ENCODE peak calls at places on chromosomes 2 and 18, in seven cellular contexts. One of them, this sample, is unnamed.

GRCh38 chr2:25545899-25546298 is 127.5 kb downstream of the DTNB start:
- DNase-seq in adrenal gland: no peak
- DNase-seq in HFF-Myc: no peak
- DNase-seq in pancreas: no peak
- DNase-seq in fibroblast of villous mesenchyme: no peak
- DNase-seq in ovary: no peak
- DNase-seq in lower lobe of right lung: no peak
- DNase-seq in this sample: no peak

GRCh38 chr2:37488911-37489310 is 144.5 kb downstream of the QPCT start:
- DNase-seq in adrenal gland: no peak
- DNase-seq in HFF-Myc: no peak
- DNase-seq in pancreas: no peak
- DNase-seq in fibroblast of villous mesenchyme: no peak
- DNase-seq in ovary: no peak
- DNase-seq in lower lobe of right lung: no peak
- DNase-seq in this sample: no peak

GRCh38 chr2:241820625-241821384 is 11.8 kb downstream of the NEU4 start:
- DNase-seq in adrenal gland: no peak
- DNase-seq in HFF-Myc: no peak
- DNase-seq in pancreas: no peak
- DNase-seq in fibroblast of villous mesenchyme: no peak
- DNase-seq in ovary: no peak
- DNase-seq in lower lobe of right lung: peak
- DNase-seq in this sample: no peak

GRCh38 chr18:3234457-3234856 is 13.1 kb upstream of the MYL12A start:
- DNase-seq in adrenal gland: no peak
- DNase-seq in HFF-Myc: no peak
- DNase-seq in pancreas: no peak
- DNase-seq in fibroblast of villous mesenchyme: no peak
- DNase-seq in ovary: no peak
- DNase-seq in lower lobe of right lung: no peak
- DNase-seq in this sample: no peak

GRCh38 chr2:81260320-81260719 is 955.8 kb upstream of the LRRTM1 start:
- DNase-seq in adrenal gland: no peak
- DNase-seq in HFF-Myc: no peak
- DNase-seq in pancreas: no peak
- DNase-seq in fibroblast of villous mesenchyme: no peak
- DNase-seq in ovary: no peak
- DNase-seq in lower lobe of right lung: no peak
- DNase-seq in this sample: no peak

GRCh38 chr2:192070099-192070498 is 124.6 kb downstream of the TMEFF2 start:
- DNase-seq in adrenal gland: no peak
- DNase-seq in HFF-Myc: no peak
- DNase-seq in pancreas: no peak
- DNase-seq in fibroblast of villous mesenchyme: peak
- DNase-seq in ovary: no peak
- DNase-seq in lower lobe of right lung: no peak
- DNase-seq in this sample: no peak

GRCh38 chr2:192068966-192069365 is 125.8 kb downstream of the TMEFF2 start:
- DNase-seq in adrenal gland: no peak
- DNase-seq in HFF-Myc: no peak
- DNase-seq in pancreas: no peak
- DNase-seq in fibroblast of villous mesenchyme: no peak
- DNase-seq in ovary: no peak
- DNase-seq in lower lobe of right lung: no peak
- DNase-seq in this sample: no peak

GRCh38 chr2:38057651-38058410 is 18.1 kb downstream of the CYP1B1 start:
- DNase-seq in adrenal gland: no peak
- DNase-seq in HFF-Myc: no peak
- DNase-seq in pancreas: no peak
- DNase-seq in fibroblast of villous mesenchyme: no peak
- DNase-seq in ovary: no peak
- DNase-seq in lower lobe of right lung: no peak
- DNase-seq in this sample: no peak

GRCh38 chr18:48292229-48292628 is 117.0 kb downstream of the ZBTB7C start:
- DNase-seq in adrenal gland: peak
- DNase-seq in HFF-Myc: no peak
- DNase-seq in pancreas: no peak
- DNase-seq in fibroblast of villous mesenchyme: no peak
- DNase-seq in ovary: no peak
- DNase-seq in lower lobe of right lung: no peak
- DNase-seq in this sample: no peak

GRCh38 chr18:63677490-63678225 is 16.0 kb upstream of the SERPINB3 start:
- DNase-seq in adrenal gland: no peak
- DNase-seq in HFF-Myc: no peak
- DNase-seq in pancreas: no peak
- DNase-seq in fibroblast of villous mesenchyme: peak
- DNase-seq in ovary: no peak
- DNase-seq in lower lobe of right lung: no peak
- DNase-seq in this sample: no peak

GRCh38 chr18:49019446-49020045 is 68.8 kb upstream of the SMAD7 start:
- DNase-seq in adrenal gland: no peak
- DNase-seq in HFF-Myc: no peak
- DNase-seq in pancreas: peak
- DNase-seq in fibroblast of villous mesenchyme: no peak
- DNase-seq in ovary: no peak
- DNase-seq in lower lobe of right lung: no peak
- DNase-seq in this sample: no peak

GRCh38 chr2:192073878-192074277 is 120.9 kb downstream of the TMEFF2 start:
- DNase-seq in adrenal gland: no peak
- DNase-seq in HFF-Myc: no peak
- DNase-seq in pancreas: no peak
- DNase-seq in fibroblast of villous mesenchyme: no peak
- DNase-seq in ovary: no peak
- DNase-seq in lower lobe of right lung: no peak
- DNase-seq in this sample: no peak

GRCh38 chr18:79510046-79510685 is 114.4 kb downstream of the NFATC1 start:
- DNase-seq in adrenal gland: no peak
- DNase-seq in HFF-Myc: no peak
- DNase-seq in pancreas: no peak
- DNase-seq in fibroblast of villous mesenchyme: no peak
- DNase-seq in ovary: peak
- DNase-seq in lower lobe of right lung: peak
- DNase-seq in this sample: peak

GRCh38 chr2:6139916-6140315 is 447.7 kb downstream of the SOX11 start:
- DNase-seq in adrenal gland: no peak
- DNase-seq in HFF-Myc: no peak
- DNase-seq in pancreas: no peak
- DNase-seq in fibroblast of villous mesenchyme: no peak
- DNase-seq in ovary: no peak
- DNase-seq in lower lobe of right lung: no peak
- DNase-seq in this sample: no peak

GRCh38 chr2:31469648-31470047 is 55.1 kb upstream of the XDH start:
- DNase-seq in adrenal gland: no peak
- DNase-seq in HFF-Myc: no peak
- DNase-seq in pancreas: no peak
- DNase-seq in fibroblast of villous mesenchyme: no peak
- DNase-seq in ovary: no peak
- DNase-seq in lower lobe of right lung: no peak
- DNase-seq in this sample: no peak

GRCh38 chr18:62128157-62128556 is 58.7 kb downstream of the PIGN start:
- DNase-seq in adrenal gland: no peak
- DNase-seq in HFF-Myc: peak
- DNase-seq in pancreas: no peak
- DNase-seq in fibroblast of villous mesenchyme: peak
- DNase-seq in ovary: no peak
- DNase-seq in lower lobe of right lung: no peak
- DNase-seq in this sample: no peak

GRCh38 chr2:139684286-139684860 is 904.2 kb upstream of the NXPH2 start:
- DNase-seq in adrenal gland: no peak
- DNase-seq in HFF-Myc: no peak
- DNase-seq in pancreas: no peak
- DNase-seq in fibroblast of villous mesenchyme: no peak
- DNase-seq in ovary: no peak
- DNase-seq in lower lobe of right lung: no peak
- DNase-seq in this sample: no peak

GRCh38 chr2:240210198-240210965 is 69.9 kb upstream of the OTOS start:
- DNase-seq in adrenal gland: no peak
- DNase-seq in HFF-Myc: no peak
- DNase-seq in pancreas: no peak
- DNase-seq in fibroblast of villous mesenchyme: no peak
- DNase-seq in ovary: no peak
- DNase-seq in lower lobe of right lung: no peak
- DNase-seq in this sample: peak

GRCh38 chr18:56639094-56639361 is 636 bp upstream of the TXNL1 start:
- DNase-seq in adrenal gland: no peak
- DNase-seq in HFF-Myc: no peak
- DNase-seq in pancreas: no peak
- DNase-seq in fibroblast of villous mesenchyme: no peak
- DNase-seq in ovary: no peak
- DNase-seq in lower lobe of right lung: no peak
- DNase-seq in this sample: no peak

GRCh38 chr2:201707753-201708152 is 9.3 kb upstream of the MPP4 start:
- DNase-seq in adrenal gland: no peak
- DNase-seq in HFF-Myc: no peak
- DNase-seq in pancreas: no peak
- DNase-seq in fibroblast of villous mesenchyme: peak
- DNase-seq in ovary: no peak
- DNase-seq in lower lobe of right lung: no peak
- DNase-seq in this sample: no peak
- TF ChIP-seq CTCF in adrenal gland: no peak
- TF ChIP-seq CTCF in HFF-Myc: peak
- TF ChIP-seq CTCF in pancreas: no peak
- TF ChIP-seq CTCF in fibroblast of villous mesenchyme: no peak
- TF ChIP-seq CTCF in ovary: no peak
- TF ChIP-seq CTCF in lower lobe of right lung: no peak
- TF ChIP-seq CTCF in this sample: no peak

DNA sequence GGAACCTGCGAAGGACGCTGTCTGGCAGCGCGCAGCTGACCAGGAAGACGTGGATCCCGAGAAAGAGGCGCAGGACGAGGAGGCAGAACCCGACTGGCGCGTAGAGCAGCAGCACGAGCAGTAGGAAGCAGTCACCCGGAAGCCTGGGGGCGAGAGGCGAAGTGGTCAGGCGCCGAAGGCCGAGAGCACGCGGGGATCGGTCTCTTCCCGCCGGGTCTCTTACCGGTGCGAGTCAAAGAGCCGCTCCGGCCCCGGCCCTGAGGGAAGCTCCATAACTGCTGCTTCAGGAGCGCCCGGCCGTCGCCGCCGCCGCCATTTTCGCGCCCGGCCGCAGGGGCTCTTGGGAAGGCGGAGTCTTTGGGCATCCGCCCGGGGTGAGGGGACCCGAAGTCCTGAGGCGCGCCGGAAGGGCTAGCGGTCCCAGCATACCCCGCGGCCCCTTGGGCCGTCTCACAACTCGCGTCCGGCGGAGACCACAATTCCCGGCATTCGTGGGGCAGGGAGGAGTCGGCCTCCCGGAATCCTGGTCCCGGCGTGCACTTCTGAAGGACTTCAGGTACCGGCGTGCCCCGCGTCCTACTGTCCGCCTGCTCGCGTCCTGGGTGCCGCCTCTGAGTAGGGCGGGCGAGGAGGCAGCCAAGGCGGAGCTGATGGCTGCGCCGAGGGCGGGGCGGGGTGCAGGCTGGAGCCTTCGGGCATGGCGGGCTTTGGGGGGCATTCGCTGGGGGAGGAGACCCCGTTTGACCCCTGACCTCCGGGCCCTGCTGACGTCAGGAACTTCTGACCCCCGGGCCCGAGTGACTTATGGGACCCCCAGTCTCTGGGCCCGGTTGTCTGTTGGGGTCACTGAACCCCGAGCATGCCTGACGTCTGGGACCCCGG is at the start of the genes AUP1 and HTRA2:
- DNase-seq in adrenal gland: peak
- DNase-seq in HFF-Myc: peak
- DNase-seq in pancreas: peak
- DNase-seq in fibroblast of villous mesenchyme: peak
- DNase-seq in ovary: peak
- DNase-seq in lower lobe of right lung: peak
- DNase-seq in this sample: peak
- TF ChIP-seq CTCF in adrenal gland: peak
- TF ChIP-seq CTCF in HFF-Myc: no peak
- TF ChIP-seq CTCF in pancreas: no peak
- TF ChIP-seq CTCF in fibroblast of villous mesenchyme: no peak
- TF ChIP-seq CTCF in ovary: no peak
- TF ChIP-seq CTCF in lower lobe of right lung: no peak
- TF ChIP-seq CTCF in this sample: no peak

GRCh38 chr2:57549642-57550102 is 496.9 kb upstream of the VRK2 start:
- DNase-seq in adrenal gland: no peak
- DNase-seq in HFF-Myc: no peak
- DNase-seq in pancreas: no peak
- DNase-seq in fibroblast of villous mesenchyme: no peak
- DNase-seq in ovary: no peak
- DNase-seq in lower lobe of right lung: no peak
- DNase-seq in this sample: no peak
- TF ChIP-seq CTCF in adrenal gland: no peak
- TF ChIP-seq CTCF in HFF-Myc: no peak
- TF ChIP-seq CTCF in pancreas: no peak
- TF ChIP-seq CTCF in fibroblast of villous mesenchyme: peak
- TF ChIP-seq CTCF in ovary: no peak
- TF ChIP-seq CTCF in lower lobe of right lung: peak
- TF ChIP-seq CTCF in this sample: no peak

DNA sequence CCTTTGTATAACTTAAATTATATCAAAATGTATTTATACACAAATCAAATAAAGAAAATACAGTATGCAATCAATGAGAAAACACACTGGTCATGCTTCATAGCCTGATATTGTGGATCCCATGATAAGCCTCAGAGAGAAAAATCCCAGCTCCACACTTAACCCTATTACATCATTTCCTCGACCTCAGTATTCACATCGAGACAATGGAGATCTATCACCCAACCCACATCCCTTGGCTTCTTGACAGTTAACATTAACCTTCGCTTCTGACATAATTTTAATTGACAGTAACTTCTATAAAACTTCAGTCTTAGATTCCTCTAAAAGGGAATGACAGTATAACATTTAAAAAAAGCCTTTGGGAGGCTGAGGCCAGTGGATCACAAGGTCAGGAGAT is 11.6 kb downstream of the TMX3 start:
- DNase-seq in adrenal gland: no peak
- DNase-seq in HFF-Myc: no peak
- DNase-seq in pancreas: no peak
- DNase-seq in fibroblast of villous mesenchyme: no peak
- DNase-seq in ovary: no peak
- DNase-seq in lower lobe of right lung: no peak
- DNase-seq in this sample: no peak
- TF ChIP-seq CTCF in adrenal gland: no peak
- TF ChIP-seq CTCF in HFF-Myc: no peak
- TF ChIP-seq CTCF in pancreas: no peak
- TF ChIP-seq CTCF in fibroblast of villous mesenchyme: no peak
- TF ChIP-seq CTCF in ovary: no peak
- TF ChIP-seq CTCF in lower lobe of right lung: no peak
- TF ChIP-seq CTCF in this sample: no peak

GRCh38 chr18:55253814-55254213 is 294.6 kb upstream of the CCDC68 start:
- DNase-seq in adrenal gland: no peak
- DNase-seq in HFF-Myc: no peak
- DNase-seq in pancreas: no peak
- DNase-seq in fibroblast of villous mesenchyme: no peak
- DNase-seq in ovary: no peak
- DNase-seq in lower lobe of right lung: no peak
- DNase-seq in this sample: no peak
- TF ChIP-seq CTCF in adrenal gland: no peak
- TF ChIP-seq CTCF in HFF-Myc: no peak
- TF ChIP-seq CTCF in pancreas: no peak
- TF ChIP-seq CTCF in fibroblast of villous mesenchyme: no peak
- TF ChIP-seq CTCF in ovary: no peak
- TF ChIP-seq CTCF in lower lobe of right lung: no peak
- TF ChIP-seq CTCF in this sample: no peak

GRCh38 chr2:14427982-14428567 is 204.4 kb upstream of the LRATD1 start:
- DNase-seq in adrenal gland: no peak
- DNase-seq in HFF-Myc: no peak
- DNase-seq in pancreas: no peak
- DNase-seq in fibroblast of villous mesenchyme: peak
- DNase-seq in ovary: no peak
- DNase-seq in lower lobe of right lung: no peak
- DNase-seq in this sample: no peak
- TF ChIP-seq CTCF in adrenal gland: peak
- TF ChIP-seq CTCF in HFF-Myc: peak
- TF ChIP-seq CTCF in pancreas: no peak
- TF ChIP-seq CTCF in fibroblast of villous mesenchyme: no peak
- TF ChIP-seq CTCF in ovary: no peak
- TF ChIP-seq CTCF in lower lobe of right lung: no peak
- TF ChIP-seq CTCF in this sample: no peak